ENCODE peak calls at places on chromosomes 7 and 10, in eight cellular contexts. One of them, this sample, is unnamed.

GRCh38 chr10:29377333-29377961 is 88.6 kb downstream of the LYZL1 start:
- DNase-seq in body of pancreas: peak; percentile 22
- DNase-seq in stomach: no peak
- DNase-seq in A549: peak; percentile 43
- DNase-seq in adrenal gland: no peak
- DNase-seq in sigmoid colon: no peak
- DNase-seq in testis: no peak
- DNase-seq in breast epithelium: no peak
- DNase-seq in this sample: no peak

GRCh38 chr10:121675344-121675743 is 77.1 kb upstream of the FGFR2 start:
- DNase-seq in body of pancreas: peak; percentile 19
- DNase-seq in stomach: no peak
- DNase-seq in A549: no peak
- DNase-seq in adrenal gland: no peak
- DNase-seq in sigmoid colon: no peak
- DNase-seq in testis: no peak
- DNase-seq in breast epithelium: no peak
- DNase-seq in this sample: no peak

GRCh38 chr7:138396251-138397070 is 63.6 kb upstream of the TRIM24 start:
- DNase-seq in body of pancreas: peak; percentile 92
- DNase-seq in stomach: peak; percentile 76
- DNase-seq in A549: peak; percentile 18
- DNase-seq in adrenal gland: no peak
- DNase-seq in sigmoid colon: no peak
- DNase-seq in testis: no peak
- DNase-seq in breast epithelium: no peak
- DNase-seq in this sample: no peak

GRCh38 chr7:99008181-99008631 is 129.9 kb downstream of the TRRAP start:
- DNase-seq in body of pancreas: no peak
- DNase-seq in stomach: no peak
- DNase-seq in A549: no peak
- DNase-seq in adrenal gland: no peak
- DNase-seq in sigmoid colon: no peak
- DNase-seq in testis: no peak
- DNase-seq in breast epithelium: no peak
- DNase-seq in this sample: no peak

GRCh38 chr7:27961255-27961654 is 219.3 kb downstream of the JAZF1 start:
- DNase-seq in body of pancreas: no peak
- DNase-seq in stomach: no peak
- DNase-seq in A549: no peak
- DNase-seq in adrenal gland: peak; percentile 36
- DNase-seq in sigmoid colon: no peak
- DNase-seq in testis: no peak
- DNase-seq in breast epithelium: no peak
- DNase-seq in this sample: no peak

GRCh38 chr10:52740913-52741675 is 31.5 kb downstream of the MBL2 start:
- DNase-seq in body of pancreas: peak; percentile 41
- DNase-seq in stomach: peak; percentile 55
- DNase-seq in A549: peak; percentile 44
- DNase-seq in adrenal gland: peak; percentile 25
- DNase-seq in sigmoid colon: no peak
- DNase-seq in testis: peak; percentile 76
- DNase-seq in breast epithelium: no peak
- DNase-seq in this sample: no peak

GRCh38 chr7:133437544-133437943 is 184.7 kb downstream of the EXOC4 start:
- DNase-seq in body of pancreas: no peak
- DNase-seq in stomach: no peak
- DNase-seq in A549: no peak
- DNase-seq in adrenal gland: no peak
- DNase-seq in sigmoid colon: no peak
- DNase-seq in testis: no peak
- DNase-seq in breast epithelium: no peak
- DNase-seq in this sample: no peak

GRCh38 chr10:123521556-123521955 is 144.6 kb upstream of the GPR26 start:
- DNase-seq in body of pancreas: no peak
- DNase-seq in stomach: no peak
- DNase-seq in A549: no peak
- DNase-seq in adrenal gland: no peak
- DNase-seq in sigmoid colon: no peak
- DNase-seq in testis: no peak
- DNase-seq in breast epithelium: no peak
- DNase-seq in this sample: no peak

GRCh38 chr7:135161669-135162068 is 8.8 kb downstream of the CYREN start:
- DNase-seq in body of pancreas: no peak
- DNase-seq in stomach: no peak
- DNase-seq in A549: no peak
- DNase-seq in adrenal gland: no peak
- DNase-seq in sigmoid colon: no peak
- DNase-seq in testis: no peak
- DNase-seq in breast epithelium: no peak
- DNase-seq in this sample: no peak

GRCh38 chr10:18594574-18595156 is 56.7 kb downstream of the NSUN6 start:
- DNase-seq in body of pancreas: no peak
- DNase-seq in stomach: no peak
- DNase-seq in A549: no peak
- DNase-seq in adrenal gland: no peak
- DNase-seq in sigmoid colon: no peak
- DNase-seq in testis: no peak
- DNase-seq in breast epithelium: no peak
- DNase-seq in this sample: no peak

GRCh38 chr10:89217057-89217990 is 10.2 kb upstream of the CH25H start:
- DNase-seq in body of pancreas: peak; percentile 54
- DNase-seq in stomach: peak; percentile 67
- DNase-seq in A549: peak; percentile 24
- DNase-seq in adrenal gland: peak; percentile 60
- DNase-seq in sigmoid colon: peak; percentile 71
- DNase-seq in testis: peak; percentile 75
- DNase-seq in breast epithelium: no peak
- DNase-seq in this sample: no peak

GRCh38 chr7:101564778-101565211 is 64.3 kb downstream of the MYL10 start:
- DNase-seq in body of pancreas: peak; percentile 6
- DNase-seq in stomach: peak; percentile 32
- DNase-seq in A549: peak; percentile 67
- DNase-seq in adrenal gland: peak; percentile 23
- DNase-seq in sigmoid colon: peak; percentile 59
- DNase-seq in testis: no peak
- DNase-seq in breast epithelium: no peak
- DNase-seq in this sample: no peak

GRCh38 chr7:119281181-119281846 is 991.7 kb upstream of the KCND2 start:
- DNase-seq in body of pancreas: no peak
- DNase-seq in stomach: no peak
- DNase-seq in A549: no peak
- DNase-seq in adrenal gland: no peak
- DNase-seq in sigmoid colon: no peak
- DNase-seq in testis: no peak
- DNase-seq in breast epithelium: no peak
- DNase-seq in this sample: no peak

GRCh38 chr7:28169166-28169713 is 11.4 kb downstream of the JAZF1 start:
- DNase-seq in body of pancreas: no peak
- DNase-seq in stomach: no peak
- DNase-seq in A549: no peak
- DNase-seq in adrenal gland: no peak
- DNase-seq in sigmoid colon: no peak
- DNase-seq in testis: no peak
- DNase-seq in breast epithelium: no peak
- DNase-seq in this sample: no peak

GRCh38 chr7:114567416-114567815 is 152.8 kb downstream of the FOXP2 start:
- DNase-seq in body of pancreas: no peak
- DNase-seq in stomach: no peak
- DNase-seq in A549: no peak
- DNase-seq in adrenal gland: no peak
- DNase-seq in sigmoid colon: no peak
- DNase-seq in testis: no peak
- DNase-seq in breast epithelium: no peak
- DNase-seq in this sample: no peak

GRCh38 chr7:43646603-43647313 is 63.9 kb downstream of the STK17A start:
- DNase-seq in body of pancreas: no peak
- DNase-seq in stomach: no peak
- DNase-seq in A549: no peak
- DNase-seq in adrenal gland: no peak
- DNase-seq in sigmoid colon: no peak
- DNase-seq in testis: no peak
- DNase-seq in breast epithelium: no peak
- DNase-seq in this sample: no peak

GRCh38 chr10:26296351-26296750 is 79.8 kb downstream of the GAD2 start:
- DNase-seq in body of pancreas: no peak
- DNase-seq in stomach: no peak
- DNase-seq in A549: no peak
- DNase-seq in adrenal gland: no peak
- DNase-seq in sigmoid colon: no peak
- DNase-seq in testis: no peak
- DNase-seq in breast epithelium: no peak
- DNase-seq in this sample: no peak

GRCh38 chr10:43969506-43969905 is 320.8 kb upstream of the ZNF32 start:
- DNase-seq in body of pancreas: no peak
- DNase-seq in stomach: no peak
- DNase-seq in A549: no peak
- DNase-seq in adrenal gland: no peak
- DNase-seq in sigmoid colon: no peak
- DNase-seq in testis: no peak
- DNase-seq in breast epithelium: no peak
- DNase-seq in this sample: no peak

GRCh38 chr10:29555746-29556481 is 78.9 kb downstream of the SVIL start:
- DNase-seq in body of pancreas: no peak
- DNase-seq in stomach: no peak
- DNase-seq in A549: no peak
- DNase-seq in adrenal gland: no peak
- DNase-seq in sigmoid colon: no peak
- DNase-seq in testis: no peak
- DNase-seq in breast epithelium: no peak
- DNase-seq in this sample: no peak

GRCh38 chr10:73601486-73601921 is 10.4 kb upstream of the USP54 start:
- DNase-seq in body of pancreas: peak; percentile 90
- DNase-seq in stomach: peak; percentile 68
- DNase-seq in A549: no peak
- DNase-seq in adrenal gland: no peak
- DNase-seq in sigmoid colon: no peak
- DNase-seq in testis: no peak
- DNase-seq in breast epithelium: peak; percentile 57
- DNase-seq in this sample: no peak
- TF ChIP-seq POLR2A in body of pancreas: peak; percentile 62
- TF ChIP-seq POLR2A in stomach: no peak
- TF ChIP-seq POLR2A in A549: no peak
- TF ChIP-seq POLR2A in adrenal gland: no peak
- TF ChIP-seq POLR2A in sigmoid colon: no peak
- TF ChIP-seq POLR2A in testis: no peak
- TF ChIP-seq POLR2A in breast epithelium: no peak
- TF ChIP-seq POLR2A in this sample: no peak

GRCh38 chr10:22848509-22848908 is 79.3 kb upstream of the ARMC3 start:
- DNase-seq in body of pancreas: no peak
- DNase-seq in stomach: no peak
- DNase-seq in A549: no peak
- DNase-seq in adrenal gland: no peak
- DNase-seq in sigmoid colon: no peak
- DNase-seq in testis: no peak
- DNase-seq in breast epithelium: no peak
- DNase-seq in this sample: no peak

GRCh38 chr10:22851865-22852239 is 76.0 kb upstream of the ARMC3 start:
- DNase-seq in body of pancreas: no peak
- DNase-seq in stomach: no peak
- DNase-seq in A549: no peak
- DNase-seq in adrenal gland: no peak
- DNase-seq in sigmoid colon: no peak
- DNase-seq in testis: no peak
- DNase-seq in breast epithelium: no peak
- DNase-seq in this sample: no peak

GRCh38 chr10:22846294-22846693 is 81.6 kb upstream of the ARMC3 start:
- DNase-seq in body of pancreas: no peak
- DNase-seq in stomach: no peak
- DNase-seq in A549: no peak
- DNase-seq in adrenal gland: no peak
- DNase-seq in sigmoid colon: no peak
- DNase-seq in testis: no peak
- DNase-seq in breast epithelium: no peak
- DNase-seq in this sample: no peak

GRCh38 chr10:22850541-22850940 is 77.3 kb upstream of the ARMC3 start:
- DNase-seq in body of pancreas: no peak
- DNase-seq in stomach: no peak
- DNase-seq in A549: no peak
- DNase-seq in adrenal gland: no peak
- DNase-seq in sigmoid colon: no peak
- DNase-seq in testis: no peak
- DNase-seq in breast epithelium: no peak
- DNase-seq in this sample: no peak

GRCh38 chr10:22849077-22849810 is 78.6 kb upstream of the ARMC3 start:
- DNase-seq in body of pancreas: peak; percentile 85
- DNase-seq in stomach: peak; percentile 86
- DNase-seq in A549: no peak
- DNase-seq in adrenal gland: peak; percentile 42
- DNase-seq in sigmoid colon: peak; percentile 92
- DNase-seq in testis: peak; percentile 90
- DNase-seq in breast epithelium: peak; percentile 68
- DNase-seq in this sample: peak; percentile 71
- H3K4me3 ChIP-seq in body of pancreas: no peak overlapping the region
- H3K4me3 ChIP-seq in stomach: no peak overlapping the region
- H3K4me3 ChIP-seq in A549: no peak overlapping the region
- H3K4me3 ChIP-seq in adrenal gland: no peak overlapping the region
- H3K4me3 ChIP-seq in sigmoid colon: no peak overlapping the region
- H3K4me3 ChIP-seq in testis: no peak overlapping the region
- H3K4me3 ChIP-seq in breast epithelium: no peak overlapping the region
- H3K4me3 ChIP-seq in this sample: no peak overlapping the region

GRCh38 chr7:128827971-128828711 is 2.1 kb upstream of the FLNC start:
- DNase-seq in body of pancreas: no peak
- DNase-seq in stomach: no peak
- DNase-seq in A549: no peak
- DNase-seq in adrenal gland: no peak
- DNase-seq in sigmoid colon: peak; percentile 86
- DNase-seq in testis: no peak
- DNase-seq in breast epithelium: no peak
- DNase-seq in this sample: peak; percentile 82
- TF ChIP-seq POLR2A in body of pancreas: no peak
- TF ChIP-seq POLR2A in stomach: no peak
- TF ChIP-seq POLR2A in A549: no peak
- TF ChIP-seq POLR2A in adrenal gland: no peak
- TF ChIP-seq POLR2A in sigmoid colon: no peak
- TF ChIP-seq POLR2A in testis: no peak
- TF ChIP-seq POLR2A in breast epithelium: no peak
- TF ChIP-seq POLR2A in this sample: peak; percentile 41

GRCh38 chr10:81920213-81920829 is 45.3 kb downstream of the NRG3 start:
- DNase-seq in body of pancreas: peak; percentile 1
- DNase-seq in stomach: no peak
- DNase-seq in A549: peak; percentile 9
- DNase-seq in adrenal gland: no peak
- DNase-seq in sigmoid colon: no peak
- DNase-seq in testis: peak; percentile 20
- DNase-seq in breast epithelium: no peak
- DNase-seq in this sample: no peak

GRCh38 chr10:81914736-81915510 is 39.9 kb downstream of the NRG3 start:
- DNase-seq in body of pancreas: no peak
- DNase-seq in stomach: no peak
- DNase-seq in A549: no peak
- DNase-seq in adrenal gland: no peak
- DNase-seq in sigmoid colon: no peak
- DNase-seq in testis: no peak
- DNase-seq in breast epithelium: no peak
- DNase-seq in this sample: no peak

GRCh38 chr10:81918766-81919165 is 43.8 kb downstream of the NRG3 start:
- DNase-seq in body of pancreas: no peak
- DNase-seq in stomach: no peak
- DNase-seq in A549: no peak
- DNase-seq in adrenal gland: no peak
- DNase-seq in sigmoid colon: no peak
- DNase-seq in testis: no peak
- DNase-seq in breast epithelium: no peak
- DNase-seq in this sample: no peak

GRCh38 chr10:81915517-81915916 is 40.5 kb downstream of the NRG3 start:
- DNase-seq in body of pancreas: no peak
- DNase-seq in stomach: no peak
- DNase-seq in A549: no peak
- DNase-seq in adrenal gland: no peak
- DNase-seq in sigmoid colon: no peak
- DNase-seq in testis: no peak
- DNase-seq in breast epithelium: no peak
- DNase-seq in this sample: no peak

GRCh38 chr10:81917666-81918065 is 42.7 kb downstream of the NRG3 start:
- DNase-seq in body of pancreas: no peak
- DNase-seq in stomach: no peak
- DNase-seq in A549: no peak
- DNase-seq in adrenal gland: no peak
- DNase-seq in sigmoid colon: no peak
- DNase-seq in testis: no peak
- DNase-seq in breast epithelium: no peak
- DNase-seq in this sample: no peak
- H3K4me3 ChIP-seq in body of pancreas: no peak overlapping the region
- H3K4me3 ChIP-seq in stomach: no peak overlapping the region
- H3K4me3 ChIP-seq in A549: no peak overlapping the region
- H3K4me3 ChIP-seq in adrenal gland: no peak overlapping the region
- H3K4me3 ChIP-seq in sigmoid colon: no peak overlapping the region
- H3K4me3 ChIP-seq in testis: no peak overlapping the region
- H3K4me3 ChIP-seq in breast epithelium: no peak overlapping the region
- H3K4me3 ChIP-seq in this sample: no peak overlapping the region